ENCODE peak calls at places on chromosomes 7 and 10, in nine cellular contexts. E is retinal pigment epithelial cell; S is activated CD4-positive, alpha-beta T cell treated with anti-CD3 and anti-CD28 coated beads, Interleukin-2, amount 50 U/mL, for 1 hour; H is NCI-H460; V is activated T-cell treated with anti-CD3 and anti-CD28 coated beads for 1 hour; Y is non-pigmented ciliary epithelial cell; D is epithelial cell of prostate; T is H9; N is mucosa of descending colon. C is an unnamed sample.

GRCh38 chr10:33187427-33187999 is 147.0 kb downstream of the NRP1 start:
- DNase-seq in E (no peak), S (no peak), H (no peak), V (no peak), Y (no peak), D (no peak), T (peak), N (no peak), C (no peak)

GRCh38 chr10:114486938-114487814 is 82.9 kb upstream of the AFAP1L2 start:
- DNase-seq in E (no peak), S (no peak), H (no peak), V (no peak), Y (no peak), D (peak), T (no peak), N (no peak), C (no peak)

GRCh38 chr7:101411477-101411954 is 48.8 kb downstream of the COL26A1 start:
- DNase-seq in E (no peak), S (no peak), H (no peak), V (no peak), Y (no peak), D (no peak), T (no peak), N (no peak), C (peak)

GRCh38 chr10:14545827-14546226 is 215.1 kb upstream of the FRMD4A start:
- DNase-seq in E (no peak), S (no peak), H (no peak), V (no peak), Y (peak), D (no peak), T (no peak), N (no peak), C (no peak)

GRCh38 chr10:7302393-7303054 is 108.3 kb downstream of the SFMBT2 start:
- DNase-seq in E (no peak), S (no peak), H (peak), V (no peak), Y (no peak), D (peak), T (no peak), N (no peak), C (no peak)

GRCh38 chr7:44959433-44959951 is 19.3 kb downstream of the MYO1G start:
- DNase-seq in E (no peak), S (peak), H (no peak), V (no peak), Y (no peak), D (peak), T (no peak), N (no peak), C (peak)

GRCh38 chr7:50632561-50633413 is 67.6 kb upstream of the DDC start:
- DNase-seq in E (no peak), S (peak), H (peak), V (peak), Y (no peak), D (no peak), T (peak), N (peak), C (peak)

GRCh38 chr7:127831312-127832212 is 179.6 kb downstream of the SND1 start:
- DNase-seq in E (no peak), S (no peak), H (no peak), V (no peak), Y (no peak), D (no peak), T (no peak), N (no peak), C (no peak)

GRCh38 chr10:104085801-104086400 is at the start of gene COL17A1:
- DNase-seq in E (no peak), S (no peak), H (no peak), V (no peak), Y (no peak), D (peak), T (no peak), N (peak), C (no peak)

GRCh38 chr10:75071164-75071489 is 40.3 kb upstream of the SAMD8 start:
- DNase-seq in E (no peak), S (no peak), H (no peak), V (no peak), Y (no peak), D (no peak), T (no peak), N (no peak), C (no peak)

GRCh38 chr10:93826355-93826754 is 67.4 kb upstream of the SLC35G1 start:
- DNase-seq in E (no peak), S (no peak), H (no peak), V (no peak), Y (no peak), D (no peak), T (no peak), N (no peak), C (peak)

GRCh38 chr10:36172574-36172973 is 530.5 kb upstream of the FZD8 start:
- DNase-seq in E (no peak), S (no peak), H (no peak), V (no peak), Y (peak), D (no peak), T (no peak), N (no peak), C (no peak)

GRCh38 chr10:50554995-50555568 is 68.7 kb downstream of the SGMS1 start:
- DNase-seq in E (peak), S (peak), H (peak), V (no peak), Y (no peak), D (no peak), T (peak), N (no peak), C (no peak)

GRCh38 chr7:101984141-101984879 is 166.9 kb downstream of the CUX1 start:
- DNase-seq in E (no peak), S (no peak), H (no peak), V (no peak), Y (no peak), D (no peak), T (no peak), N (peak), C (no peak)

GRCh38 chr10:33180390-33180789 is 154.1 kb downstream of the NRP1 start:
- DNase-seq in E (no peak), S (no peak), H (no peak), V (no peak), Y (no peak), D (no peak), T (no peak), N (no peak), C (no peak)

GRCh38 chr10:43194861-43195260 is 56.6 kb downstream of the CSGALNACT2 start:
- DNase-seq in E (no peak), S (no peak), H (no peak), V (no peak), Y (no peak), D (no peak), T (no peak), N (no peak), C (no peak)

GRCh38 chr7:103637080-103637479 is 191.1 kb upstream of the SLC26A5 start:
- DNase-seq in E (no peak), S (no peak), H (peak), V (no peak), Y (peak), D (peak), T (no peak), N (no peak), C (no peak)

GRCh38 chr10:3213758-3214545 is 41.4 kb upstream of the PITRM1 start:
- DNase-seq in E (no peak), S (no peak), H (no peak), V (no peak), Y (no peak), D (no peak), T (no peak), N (no peak), C (no peak)

GRCh38 chr10:72792288-72792687 is 100.3 kb downstream of the MCU start:
- DNase-seq in E (no peak), S (no peak), H (no peak), V (no peak), Y (no peak), D (no peak), T (no peak), N (no peak), C (no peak)

GRCh38 chr10:29512460-29512974 is 122.3 kb downstream of the SVIL start:
- DNase-seq in E (no peak), S (no peak), H (no peak), V (no peak), Y (no peak), D (no peak), T (no peak), N (no peak), C (no peak)

GRCh38 chr10:52440612-52441285 is 126.7 kb downstream of the DKK1 start:
- DNase-seq in E (peak), S (no peak), H (no peak), V (no peak), Y (no peak), D (no peak), T (peak), N (no peak), C (no peak)

GRCh38 chr10:102595293-102595692 is 49.0 kb upstream of the TRIM8 start:
- DNase-seq in E (no peak), S (no peak), H (no peak), V (no peak), Y (no peak), D (no peak), T (no peak), N (no peak), C (no peak)

GRCh38 chr7:44291733-44292395 is 33.5 kb downstream of the CAMK2B start:
- DNase-seq in E (no peak), S (no peak), H (no peak), V (no peak), Y (no peak), D (no peak), T (no peak), N (no peak), C (no peak)

GRCh38 chr10:97196213-97197029 is 10.7 kb upstream of the SLIT1 start:
- DNase-seq in E (peak), S (peak), H (peak), V (peak), Y (peak), D (no peak), T (peak), N (peak), C (peak)

GRCh38 chr7:143458263-143458662 is 15.0 kb downstream of the TAS2R60 start:
- DNase-seq in E (no peak), S (no peak), H (no peak), V (no peak), Y (no peak), D (no peak), T (no peak), N (no peak), C (no peak)

GRCh38 chr7:134690016-134690415 is 43.4 kb downstream of the BPGM start:
- DNase-seq in E (no peak), S (no peak), H (no peak), V (no peak), Y (no peak), D (no peak), T (no peak), N (no peak), C (peak)

GRCh38 chr7:132687981-132688383 is 111.7 kb upstream of the PLXNA4 start:
- DNase-seq in E (no peak), S (no peak), H (no peak), V (no peak), Y (no peak), D (no peak), T (peak), N (no peak), C (no peak)

GRCh38 chr7:150799156-150799555 is 1.0 kb downstream of the TMEM176B start:
- DNase-seq in E (no peak), S (no peak), H (no peak), V (no peak), Y (no peak), D (no peak), T (no peak), N (no peak), C (no peak)

GRCh38 chr10:34666008-34666700 is 148.9 kb downstream of the PARD3 start:
- DNase-seq in E (peak), S (no peak), H (peak), V (no peak), Y (peak), D (peak), T (no peak), N (peak), C (peak)